ENCODE peak calls at places on chromosomes 5 and 9, in five cellular contexts. One of them, this sample, is unnamed.

GRCh38 chr5:169970911-169971436 is 9.3 kb downstream of the INSYN2B start:
- DNase-seq in HFF-Myc: peak
- DNase-seq in NCI-H1092 treated with DMSO at 0.1 percent for 48 hours: no peak
- DNase-seq in upper lobe of right lung: no peak
- DNase-seq in pons: no peak
- DNase-seq in this sample: no peak

GRCh38 chr5:72210913-72211670 is 103.8 kb downstream of the MAP1B start:
- DNase-seq in HFF-Myc: peak
- DNase-seq in NCI-H1092 treated with DMSO at 0.1 percent for 48 hours: no peak
- DNase-seq in upper lobe of right lung: no peak
- DNase-seq in pons: peak
- DNase-seq in this sample: no peak

GRCh38 chr5:2746642-2747041 is 4.8 kb downstream of the IRX2 start:
- DNase-seq in HFF-Myc: no peak
- DNase-seq in NCI-H1092 treated with DMSO at 0.1 percent for 48 hours: peak
- DNase-seq in upper lobe of right lung: no peak
- DNase-seq in pons: no peak
- DNase-seq in this sample: peak

GRCh38 chr5:15995206-15996052 is 184.2 kb downstream of the MARCHF11 start:
- DNase-seq in HFF-Myc: peak
- DNase-seq in NCI-H1092 treated with DMSO at 0.1 percent for 48 hours: no peak
- DNase-seq in upper lobe of right lung: no peak
- DNase-seq in pons: peak
- DNase-seq in this sample: peak

GRCh38 chr5:36373527-36374086 is 71.9 kb upstream of the RANBP3L start:
- DNase-seq in HFF-Myc: peak
- DNase-seq in NCI-H1092 treated with DMSO at 0.1 percent for 48 hours: no peak
- DNase-seq in upper lobe of right lung: peak
- DNase-seq in pons: peak
- DNase-seq in this sample: no peak

GRCh38 chr9:116859763-116860162 is 172.7 kb downstream of the TRIM32 start:
- DNase-seq in HFF-Myc: no peak
- DNase-seq in NCI-H1092 treated with DMSO at 0.1 percent for 48 hours: no peak
- DNase-seq in upper lobe of right lung: no peak
- DNase-seq in pons: no peak
- DNase-seq in this sample: no peak

GRCh38 chr5:158398360-158399201 is 539.6 kb upstream of the CLINT1 start:
- DNase-seq in HFF-Myc: no peak
- DNase-seq in NCI-H1092 treated with DMSO at 0.1 percent for 48 hours: no peak
- DNase-seq in upper lobe of right lung: no peak
- DNase-seq in pons: no peak
- DNase-seq in this sample: no peak

GRCh38 chr5:124649548-124650501 is 96.6 kb downstream of the ZNF608 start:
- DNase-seq in HFF-Myc: peak
- DNase-seq in NCI-H1092 treated with DMSO at 0.1 percent for 48 hours: peak
- DNase-seq in upper lobe of right lung: peak
- DNase-seq in pons: peak
- DNase-seq in this sample: peak

GRCh38 chr5:137621861-137622823 is 113.7 kb downstream of the KLHL3 start:
- DNase-seq in HFF-Myc: no peak
- DNase-seq in NCI-H1092 treated with DMSO at 0.1 percent for 48 hours: no peak
- DNase-seq in upper lobe of right lung: no peak
- DNase-seq in pons: peak
- DNase-seq in this sample: no peak

This sample was measured in NCI-H748 treated with DMSO at 0.1 percent for 48 hours.